ENCODE peak calls at places on chromosomes 7 and 10, in eight cellular contexts. X is stimulated activated CD4-positive, alpha-beta T cell treated with anti-CD3 and anti-CD28 coated beads, Interleukin-4, amount 100 ng/mL, for 24 hours; D is PC-3; F is psoas muscle; O is adrenal gland; L is small intestine; W is endothelial cell; N is AG08395. Z is an unnamed sample.
A peak's percentile ranks its signal among the peaks of the same experiment; 100 is the strongest.

GRCh38 chr10:97977673-97978072 is 52.7 kb downstream of the CRTAC1 start:
- DNase-seq in X (no peak), D (no peak), F (no peak), O (no peak), L (no peak), W (no peak), N (no peak), Z (no peak)

GRCh38 chr10:361203-362135 is 226.2 kb downstream of the ZMYND11 start:
- DNase-seq in X (no peak), D (no peak), F (no peak), O (no peak), L (no peak), W (no peak), N (no peak), Z (no peak)

GRCh38 chr10:16626697-16627096 is 105.0 kb upstream of the C1QL3 start:
- DNase-seq in X (no peak), D (no peak), F (no peak), O (no peak), L (no peak), W (no peak), N (no peak), Z (no peak)

GRCh38 chr7:73899731-73900142 is 38.8 kb downstream of the TMEM270 start:
- DNase-seq in X (no peak), D (peak; percentile 64), F (peak; percentile 90), O (no peak), L (no peak), W (no peak), N (peak; percentile 95), Z (peak; percentile 97)

GRCh38 chr10:86693721-86694369 is 25.5 kb downstream of the LDB3 start:
- DNase-seq in X (peak; percentile 32), D (peak; percentile 35), F (no peak), O (peak; percentile 56), L (peak; percentile 50), W (peak; percentile 69), N (peak; percentile 79), Z (peak; percentile 46)

GRCh38 chr10:79264942-79265341 is 82.3 kb upstream of the PPIF start:
- DNase-seq in X (no peak), D (peak; percentile 100), F (peak; percentile 69), O (no peak), L (no peak), W (no peak), N (no peak), Z (peak; percentile 40)

GRCh38 chr7:130961128-130961601 is 227.2 kb upstream of the KLF14 start:
- DNase-seq in X (peak; percentile 89), D (no peak), F (no peak), O (no peak), L (peak; percentile 63), W (no peak), N (no peak), Z (peak; percentile 89)

GRCh38 chr7:95318501-95318900 is 5.8 kb downstream of the PON1 start:
- DNase-seq in X (no peak), D (no peak), F (no peak), O (no peak), L (no peak), W (no peak), N (no peak), Z (no peak)

GRCh38 chr10:77600640-77601039 is 37.0 kb downstream of the KCNMA1 start:
- DNase-seq in X (no peak), D (no peak), F (no peak), O (no peak), L (no peak), W (no peak), N (no peak), Z (no peak)

GRCh38 chr10:79159785-79160184 is 91.0 kb downstream of the ZMIZ1 start:
- DNase-seq in X (no peak), D (no peak), F (peak; percentile 77), O (no peak), L (no peak), W (no peak), N (peak; percentile 65), Z (no peak)

GRCh38 chr7:29806131-29806792 is at the start of gene WIPF3:
- DNase-seq in X (no peak), D (peak; percentile 40), F (peak; percentile 66), O (peak; percentile 40), L (peak; percentile 75), W (peak; percentile 55), N (peak; percentile 11), Z (no peak)

GRCh38 chr10:131000737-131001136 is 310.8 kb downstream of the TCERG1L start:
- DNase-seq in X (no peak), D (no peak), F (no peak), O (no peak), L (no peak), W (no peak), N (no peak), Z (no peak)

GRCh38 chr7:148982596-148983219 is 45.6 kb downstream of the PDIA4 start:
- DNase-seq in X (no peak), D (peak; percentile 18), F (peak; percentile 41), O (peak; percentile 51), L (peak; percentile 13), W (no peak), N (peak; percentile 21), Z (peak; percentile 31)

GRCh38 chr10:6070647-6071046 is 8.5 kb upstream of the IL2RA start:
- DNase-seq in X (peak; percentile 82), D (no peak), F (no peak), O (no peak), L (no peak), W (no peak), N (no peak), Z (no peak)

GRCh38 chr10:87640043-87640442 is 19.6 kb upstream of the PAPSS2 start:
- DNase-seq in X (no peak), D (no peak), F (no peak), O (no peak), L (no peak), W (no peak), N (no peak), Z (no peak)

GRCh38 chr7:105643384-105643783 is 62.1 kb upstream of the EFCAB10 start:
- DNase-seq in X (no peak), D (no peak), F (peak; percentile 61), O (no peak), L (no peak), W (peak; percentile 56), N (no peak), Z (no peak)

GRCh38 chr7:127594490-127594889 is 954 bp downstream of the FSCN3 start:
- DNase-seq in X (no peak), D (no peak), F (no peak), O (peak; percentile 44), L (peak; percentile 60), W (no peak), N (no peak), Z (no peak)

GRCh38 chr7:155590215-155591023 is 44.1 kb upstream of the CNPY1 start:
- DNase-seq in X (no peak), D (no peak), F (no peak), O (peak; percentile 28), L (peak; percentile 21), W (no peak), N (no peak), Z (peak; percentile 22)

GRCh38 chr7:43040461-43040860 is 72.0 kb upstream of the HECW1 start:
- DNase-seq in X (no peak), D (no peak), F (no peak), O (no peak), L (no peak), W (no peak), N (no peak), Z (no peak)

GRCh38 chr7:2860627-2861133 is 16.6 kb upstream of the GNA12 start:
- DNase-seq in X (no peak), D (peak; percentile 47), F (peak; percentile 64), O (no peak), L (peak; percentile 79), W (no peak), N (no peak), Z (no peak)

GRCh38 chr10:128324058-128324457 is 197.8 kb upstream of the MKI67 start:
- DNase-seq in X (no peak), D (no peak), F (peak; percentile 84), O (no peak), L (peak; percentile 1), W (peak; percentile 41), N (no peak), Z (no peak)

GRCh38 chr10:45673074-45673628 is 579 bp upstream of the ZFAND4 start:
- DNase-seq in X (no peak), D (no peak), F (peak; percentile 62), O (peak; percentile 38), L (peak; percentile 35), W (no peak), N (no peak), Z (no peak)

GRCh38 chr7:77444123-77444522 is 28.0 kb upstream of the GSAP start:
- DNase-seq in X (no peak), D (no peak), F (no peak), O (no peak), L (no peak), W (no peak), N (no peak), Z (peak; percentile 43)